ENCODE peak calls at places on chromosome 5, in four cellular contexts. One of them, this sample, is unnamed.

GRCh38 chr5:44795496-44795895 is 13.3 kb upstream of the MRPS30 start:
- DNase-seq in activated gamma-delta T cell: no peak
- DNase-seq in lower lobe of right lung: no peak
- DNase-seq in activated CD4-positive, alpha-beta T cell treated with anti-CD3 and anti-CD28 coated beads, Interleukin-2, amount 10 ng/mL, durations not matched to agents 7 days and 5 days: no peak
- DNase-seq in this sample: no peak

GRCh38 chr5:180343110-180343845 is 9.9 kb downstream of the GFPT2 start:
- DNase-seq in lower lobe of right lung: no peak
- DNase-seq in activated gamma-delta T cell: no peak
- DNase-seq in activated CD4-positive, alpha-beta T cell treated with anti-CD3 and anti-CD28 coated beads, Interleukin-2, amount 10 ng/mL, durations not matched to agents 7 days and 5 days: no peak
- DNase-seq in this sample: no peak

GRCh38 chr5:72167790-72168189 is 60.5 kb downstream of the MAP1B start:
- DNase-seq in activated CD4-positive, alpha-beta T cell treated with anti-CD3 and anti-CD28 coated beads, Interleukin-2, amount 10 ng/mL, durations not matched to agents 7 days and 5 days: no peak
- DNase-seq in activated gamma-delta T cell: no peak
- DNase-seq in lower lobe of right lung: no peak
- DNase-seq in this sample: no peak

GRCh38 chr5:78730300-78731094 is 81.9 kb upstream of the LHFPL2 start:
- DNase-seq in lower lobe of right lung: no peak
- DNase-seq in activated gamma-delta T cell: no peak
- DNase-seq in activated CD4-positive, alpha-beta T cell treated with anti-CD3 and anti-CD28 coated beads, Interleukin-2, amount 10 ng/mL, durations not matched to agents 7 days and 5 days: no peak
- DNase-seq in this sample: no peak

GRCh38 chr5:149283611-149284480 is 12.2 kb downstream of the AFAP1L1 start:
- DNase-seq in activated CD4-positive, alpha-beta T cell treated with anti-CD3 and anti-CD28 coated beads, Interleukin-2, amount 10 ng/mL, durations not matched to agents 7 days and 5 days: no peak
- DNase-seq in lower lobe of right lung: no peak
- DNase-seq in activated gamma-delta T cell: no peak
- DNase-seq in this sample: no peak

GRCh38 chr5:43389679-43390329 is 22.4 kb downstream of the CCL28 start:
- DNase-seq in activated gamma-delta T cell: no peak
- DNase-seq in activated CD4-positive, alpha-beta T cell treated with anti-CD3 and anti-CD28 coated beads, Interleukin-2, amount 10 ng/mL, durations not matched to agents 7 days and 5 days: peak
- DNase-seq in lower lobe of right lung: no peak
- DNase-seq in this sample: peak

GRCh38 chr5:155087036-155087435 is 73.5 kb downstream of the KIF4B start:
- DNase-seq in lower lobe of right lung: no peak
- DNase-seq in activated CD4-positive, alpha-beta T cell treated with anti-CD3 and anti-CD28 coated beads, Interleukin-2, amount 10 ng/mL, durations not matched to agents 7 days and 5 days: no peak
- DNase-seq in activated gamma-delta T cell: no peak
- DNase-seq in this sample: no peak

GRCh38 chr5:28226407-28226806 is 1188.0 kb upstream of the CDH9 start:
- DNase-seq in activated gamma-delta T cell: no peak
- DNase-seq in activated CD4-positive, alpha-beta T cell treated with anti-CD3 and anti-CD28 coated beads, Interleukin-2, amount 10 ng/mL, durations not matched to agents 7 days and 5 days: no peak
- DNase-seq in lower lobe of right lung: no peak
- DNase-seq in this sample: no peak

GRCh38 chr5:73447234-73448071 is 1.1 kb downstream of the FOXD1 start:
- DNase-seq in lower lobe of right lung: peak
- DNase-seq in activated CD4-positive, alpha-beta T cell treated with anti-CD3 and anti-CD28 coated beads, Interleukin-2, amount 10 ng/mL, durations not matched to agents 7 days and 5 days: peak
- DNase-seq in activated gamma-delta T cell: peak
- DNase-seq in this sample: peak

GRCh38 chr5:93422652-93423332 is 158.2 kb downstream of the NR2F1-AS1 start:
- DNase-seq in activated gamma-delta T cell: no peak
- DNase-seq in lower lobe of right lung: no peak
- DNase-seq in activated CD4-positive, alpha-beta T cell treated with anti-CD3 and anti-CD28 coated beads, Interleukin-2, amount 10 ng/mL, durations not matched to agents 7 days and 5 days: no peak
- DNase-seq in this sample: no peak

GRCh38 chr5:96149546-96149945 is 187.9 kb upstream of the ELL2 start:
- DNase-seq in activated gamma-delta T cell: no peak
- DNase-seq in activated CD4-positive, alpha-beta T cell treated with anti-CD3 and anti-CD28 coated beads, Interleukin-2, amount 10 ng/mL, durations not matched to agents 7 days and 5 days: no peak
- DNase-seq in lower lobe of right lung: no peak
- DNase-seq in this sample: no peak

GRCh38 chr5:94245608-94246007 is 372.8 kb downstream of the KIAA0825 start:
- DNase-seq in activated CD4-positive, alpha-beta T cell treated with anti-CD3 and anti-CD28 coated beads, Interleukin-2, amount 10 ng/mL, durations not matched to agents 7 days and 5 days: no peak
- DNase-seq in lower lobe of right lung: peak
- DNase-seq in activated gamma-delta T cell: no peak
- DNase-seq in this sample: no peak

GRCh38 chr5:4575608-4576007 is 564.5 kb upstream of the ADAMTS16 start:
- DNase-seq in lower lobe of right lung: no peak
- DNase-seq in activated CD4-positive, alpha-beta T cell treated with anti-CD3 and anti-CD28 coated beads, Interleukin-2, amount 10 ng/mL, durations not matched to agents 7 days and 5 days: no peak
- DNase-seq in activated gamma-delta T cell: no peak
- DNase-seq in this sample: no peak

GRCh38 chr5:162037431-162037830 is 30.1 kb upstream of the GABRG2 start:
- DNase-seq in activated CD4-positive, alpha-beta T cell treated with anti-CD3 and anti-CD28 coated beads, Interleukin-2, amount 10 ng/mL, durations not matched to agents 7 days and 5 days: no peak
- DNase-seq in activated gamma-delta T cell: no peak
- DNase-seq in lower lobe of right lung: no peak
- DNase-seq in this sample: no peak

GRCh38 chr5:149151717-149152116 is 10.4 kb downstream of the ABLIM3 start:
- DNase-seq in activated CD4-positive, alpha-beta T cell treated with anti-CD3 and anti-CD28 coated beads, Interleukin-2, amount 10 ng/mL, durations not matched to agents 7 days and 5 days: no peak
- DNase-seq in activated gamma-delta T cell: no peak
- DNase-seq in lower lobe of right lung: no peak
- DNase-seq in this sample: no peak

GRCh38 chr5:131671994-131672655 is 37.1 kb upstream of the RAPGEF6 start:
- DNase-seq in activated gamma-delta T cell: no peak
- DNase-seq in activated CD4-positive, alpha-beta T cell treated with anti-CD3 and anti-CD28 coated beads, Interleukin-2, amount 10 ng/mL, durations not matched to agents 7 days and 5 days: no peak
- DNase-seq in lower lobe of right lung: no peak
- DNase-seq in this sample: no peak

GRCh38 chr5:1352231-1352825 is 7.4 kb upstream of the CLPTM1L start:
- DNase-seq in activated CD4-positive, alpha-beta T cell treated with anti-CD3 and anti-CD28 coated beads, Interleukin-2, amount 10 ng/mL, durations not matched to agents 7 days and 5 days: no peak
- DNase-seq in activated gamma-delta T cell: no peak
- DNase-seq in lower lobe of right lung: no peak
- DNase-seq in this sample: no peak

GRCh38 chr5:173093597-173093996 is 37.4 kb downstream of the CREBRF start:
- DNase-seq in lower lobe of right lung: no peak
- DNase-seq in activated gamma-delta T cell: no peak
- DNase-seq in activated CD4-positive, alpha-beta T cell treated with anti-CD3 and anti-CD28 coated beads, Interleukin-2, amount 10 ng/mL, durations not matched to agents 7 days and 5 days: no peak
- DNase-seq in this sample: no peak

This sample was measured in activated CD8-positive, alpha-beta memory T cell treated with anti-CD3 and anti-CD28 coated beads, Interleukin-2, amount 10 ng/mL, durations not matched to agents 7 days and 5 days.